ENCODE peak calls at places on chromosomes 12 and 14, in seven cellular contexts. E is choroid plexus epithelial cell, B is adrenal gland, Y is tibial nerve, U is fibroblast of the aortic adventitia, D is psoas muscle, M is AG09309. Q is an unnamed sample.

GRCh38 chr12:132560421-132560830 is 50.0 kb downstream of the LRCOL1 start:
- DNase-seq in E (no peak), B (no peak), Y (no peak), U (no peak), D (no peak), M (no peak), Q (no peak)

GRCh38 chr12:105882404-105882803 is 256.4 kb downstream of the NUAK1 start:
- DNase-seq in E (no peak), B (no peak), Y (peak), U (peak), D (peak), M (peak), Q (peak)

GRCh38 chr12:124543052-124543590 is 24.3 kb downstream of the NCOR2 start:
- DNase-seq in E (peak), B (no peak), Y (no peak), U (no peak), D (no peak), M (no peak), Q (no peak)

GRCh38 chr12:78584695-78585094 is 279.9 kb upstream of the SYT1 start:
- DNase-seq in E (peak), B (no peak), Y (no peak), U (peak), D (no peak), M (no peak), Q (peak)

GRCh38 chr14:66072190-66072905 is 413.8 kb upstream of the CCDC196 start:
- DNase-seq in E (no peak), B (no peak), Y (no peak), U (no peak), D (no peak), M (no peak), Q (no peak)

GRCh38 chr14:59061292-59061691 is 127.2 kb upstream of the DAAM1 start:
- DNase-seq in E (no peak), B (no peak), Y (no peak), U (no peak), D (no peak), M (no peak), Q (no peak)

GRCh38 chr12:76762556-76762955 is 1.4 kb upstream of the ZDHHC17 start:
- DNase-seq in E (no peak), B (no peak), Y (no peak), U (peak), D (no peak), M (no peak), Q (no peak)

GRCh38 chr12:24561882-24562760 is 386.8 kb downstream of the BCAT1 start:
- DNase-seq in E (peak), B (peak), Y (peak), U (peak), D (peak), M (no peak), Q (peak)

GRCh38 chr12:3205742-3206519 is 128.8 kb downstream of the TSPAN9 start:
- DNase-seq in E (peak), B (no peak), Y (no peak), U (no peak), D (peak), M (no peak), Q (no peak)

GRCh38 chr12:5070090-5070489 is 26.4 kb downstream of the KCNA5 start:
- DNase-seq in E (no peak), B (no peak), Y (no peak), U (no peak), D (no peak), M (no peak), Q (no peak)

GRCh38 chr12:92234533-92234932 is 88.9 kb upstream of the BTG1 start:
- DNase-seq in E (no peak), B (no peak), Y (no peak), U (no peak), D (no peak), M (no peak), Q (peak)

GRCh38 chr14:67270354-67270753 is 29.1 kb downstream of the PALS1 start:
- DNase-seq in E (peak), B (no peak), Y (no peak), U (no peak), D (no peak), M (no peak), Q (peak)

GRCh38 chr12:70754330-70754741 is 117.1 kb upstream of the PTPRB start:
- DNase-seq in E (no peak), B (no peak), Y (no peak), U (no peak), D (no peak), M (no peak), Q (no peak)

GRCh38 chr14:38578278-38578681 is 322.4 kb upstream of the CLEC14A start:
- DNase-seq in E (peak), B (no peak), Y (no peak), U (peak), D (no peak), M (peak), Q (peak)

GRCh38 chr12:18849080-18849479 is 111.2 kb downstream of the CAPZA3 start:
- DNase-seq in E (peak), B (no peak), Y (no peak), U (peak), D (no peak), M (no peak), Q (peak)

GRCh38 chr14:105760691-105761344 is 234.4 kb downstream of the TMEM121 start:
- DNase-seq in E (no peak), B (no peak), Y (no peak), U (no peak), D (no peak), M (no peak), Q (no peak)

GRCh38 chr12:57934804-57935203 is 6.6 kb upstream of the ATP23 start:
- DNase-seq in E (no peak), B (no peak), Y (no peak), U (no peak), D (no peak), M (no peak), Q (no peak)

GRCh38 chr12:98955284-98955683 is 310.2 kb downstream of the APAF1 start:
- DNase-seq in E (peak), B (no peak), Y (no peak), U (peak), D (no peak), M (no peak), Q (peak)
- TF ChIP-seq CTCF in E (peak), B (no peak), Y (no peak), U (peak), D (no peak), M (peak), Q (peak)

GRCh38 chr14:61640158-61640833 is 55.0 kb upstream of the HIF1A start:
- DNase-seq in E (no peak), B (no peak), Y (no peak), U (no peak), D (no peak), M (no peak), Q (no peak)

GRCh38 chr14:61632401-61633195 is 62.7 kb upstream of the HIF1A start:
- DNase-seq in E (no peak), B (no peak), Y (no peak), U (no peak), D (no peak), M (no peak), Q (no peak)

GRCh38 chr14:61636792-61637191 is 58.5 kb upstream of the HIF1A start:
- DNase-seq in E (no peak), B (no peak), Y (no peak), U (no peak), D (no peak), M (no peak), Q (no peak)

GRCh38 chr14:61638595-61639391 is 56.5 kb upstream of the HIF1A start:
- DNase-seq in E (peak), B (no peak), Y (no peak), U (no peak), D (no peak), M (no peak), Q (no peak)

GRCh38 chr14:61636291-61636690 is 59.0 kb upstream of the HIF1A start:
- DNase-seq in E (no peak), B (no peak), Y (no peak), U (no peak), D (no peak), M (no peak), Q (no peak)
- H3K4me3 ChIP-seq in E (no peak), B (no peak), Y (no peak), U (no peak), D (no peak), M (no peak), Q (no peak)

DNA sequence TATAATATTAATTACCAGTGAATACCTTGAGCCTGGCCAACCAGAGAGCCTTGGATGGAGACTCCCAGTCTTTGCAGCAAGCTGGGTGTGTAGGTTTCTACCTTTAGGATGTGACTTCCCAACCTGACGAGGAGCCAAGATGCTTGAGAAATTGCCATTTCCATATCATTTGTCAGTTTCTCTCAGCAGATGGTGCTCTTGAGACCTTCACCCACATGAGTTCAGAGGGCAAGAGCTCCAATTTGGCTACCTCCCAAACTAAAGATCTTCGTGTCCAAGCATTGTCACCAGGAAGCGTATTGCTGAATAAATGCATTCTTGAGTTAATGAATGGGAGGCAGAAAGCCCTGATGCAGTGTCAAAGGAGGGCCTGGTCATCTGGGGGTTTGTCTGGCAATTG is 106.4 kb upstream of the TBX5 start:
- DNase-seq in E (no peak), B (no peak), Y (no peak), U (no peak), D (no peak), M (no peak), Q (no peak)
- TF ChIP-seq CTCF in E (no peak), B (no peak), Y (no peak), U (no peak), D (no peak), M (no peak), Q (no peak)

GRCh38 chr12:109738209-109738608 is 24.6 kb downstream of the FAM222A start:
- DNase-seq in E (no peak), B (peak), Y (no peak), U (no peak), D (peak), M (no peak), Q (no peak)

GRCh38 chr12:109737631-109738030 is 24.0 kb downstream of the FAM222A start:
- DNase-seq in E (no peak), B (peak), Y (no peak), U (no peak), D (peak), M (no peak), Q (no peak)

GRCh38 chr12:109740694-109741245 is 27.1 kb downstream of the FAM222A start:
- DNase-seq in E (no peak), B (peak), Y (no peak), U (no peak), D (peak), M (no peak), Q (no peak)

GRCh38 chr12:109739747-109740693 is 26.4 kb downstream of the FAM222A start:
- DNase-seq in E (no peak), B (peak), Y (no peak), U (no peak), D (peak), M (no peak), Q (no peak)

GRCh38 chr12:109738878-109739665 is 25.4 kb downstream of the FAM222A start:
- DNase-seq in E (no peak), B (peak), Y (no peak), U (peak), D (peak), M (no peak), Q (no peak)
- H3K4me3 ChIP-seq in E (no peak), B (no peak), Y (no peak), U (no peak), D (no peak), M (no peak), Q (no peak)

GRCh38 chr12:95605087-95605486 is 53.8 kb upstream of the USP44 start:
- DNase-seq in E (peak), B (no peak), Y (no peak), U (peak), D (no peak), M (no peak), Q (peak)
- TF ChIP-seq CTCF in E (no peak), B (no peak), Y (no peak), U (no peak), D (no peak), M (no peak), Q (no peak)

DNA sequence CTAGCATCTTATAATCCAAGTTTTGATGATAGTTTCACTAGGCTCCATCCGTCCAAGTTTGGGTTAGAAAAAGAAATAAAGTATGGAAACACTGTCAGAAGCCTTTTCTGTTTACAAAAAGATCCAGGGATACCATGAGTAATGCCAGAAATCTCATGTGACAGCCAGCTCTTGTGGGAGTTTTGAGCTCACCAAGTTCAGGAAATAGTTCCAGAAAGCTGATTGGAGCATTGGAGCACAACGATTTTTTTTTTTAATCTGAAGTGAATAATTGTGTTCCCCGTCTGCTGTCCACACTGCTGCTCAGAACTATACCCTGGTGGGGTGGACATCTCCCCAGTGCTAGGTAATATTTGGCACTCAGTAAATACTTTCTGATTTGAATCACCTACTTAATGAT is 229.6 kb upstream of the NPAS3 start:
- DNase-seq in E (peak), B (no peak), Y (peak), U (peak), D (no peak), M (peak), Q (peak)
- H3K4me3 ChIP-seq in E (no peak), B (peak), Y (no peak), U (no peak), D (no peak), M (no peak), Q (no peak)

Q was measured in astrocyte of the spinal cord.